ENCODE peak calls at places on chromosomes 4 and X, in six cellular contexts. One of them, this sample, is unnamed.

GRCh38 chr4:21012851-21013331 is 312.6 kb downstream of the PACRGL start:
- DNase-seq in CD8-positive, alpha-beta memory T cell: no peak
- DNase-seq in T-helper 17 cell: no peak
- DNase-seq in stimulated activated naive CD8-positive, alpha-beta T cell treated with anti-CD3 and anti-CD28 coated beads, Interleukin-15, Interleukin-2, amounts not matched to agents 100 U/mL and 50 U/mL, for 24 hours: no peak
- DNase-seq in amniotic stem cell: no peak
- DNase-seq in CD14-positive monocyte: no peak
- DNase-seq in this sample: no peak

GRCh38 chrX:132046533-132046932 is 23.4 kb downstream of the STK26 start:
- DNase-seq in CD14-positive monocyte: no peak
- DNase-seq in stimulated activated naive CD8-positive, alpha-beta T cell treated with anti-CD3 and anti-CD28 coated beads, Interleukin-15, Interleukin-2, amounts not matched to agents 100 U/mL and 50 U/mL, for 24 hours: no peak
- DNase-seq in T-helper 17 cell: no peak
- DNase-seq in amniotic stem cell: no peak
- DNase-seq in CD8-positive, alpha-beta memory T cell: no peak
- DNase-seq in this sample: no peak

GRCh38 chr4:74674750-74675149 is 119.6 kb downstream of the BTC start:
- DNase-seq in amniotic stem cell: no peak
- DNase-seq in CD8-positive, alpha-beta memory T cell: no peak
- DNase-seq in stimulated activated naive CD8-positive, alpha-beta T cell treated with anti-CD3 and anti-CD28 coated beads, Interleukin-15, Interleukin-2, amounts not matched to agents 100 U/mL and 50 U/mL, for 24 hours: no peak
- DNase-seq in CD14-positive monocyte: no peak
- DNase-seq in T-helper 17 cell: no peak
- DNase-seq in this sample: no peak

GRCh38 chr4:123443401-123444297 is 47.1 kb downstream of the SPRY1 start:
- DNase-seq in T-helper 17 cell: no peak
- DNase-seq in amniotic stem cell: no peak
- DNase-seq in CD8-positive, alpha-beta memory T cell: no peak
- DNase-seq in stimulated activated naive CD8-positive, alpha-beta T cell treated with anti-CD3 and anti-CD28 coated beads, Interleukin-15, Interleukin-2, amounts not matched to agents 100 U/mL and 50 U/mL, for 24 hours: peak
- DNase-seq in CD14-positive monocyte: no peak
- DNase-seq in this sample: peak

GRCh38 chrX:69285881-69286545 is 120.8 kb upstream of the PJA1 start:
- DNase-seq in T-helper 17 cell: peak
- DNase-seq in amniotic stem cell: no peak
- DNase-seq in CD14-positive monocyte: no peak
- DNase-seq in CD8-positive, alpha-beta memory T cell: peak
- DNase-seq in stimulated activated naive CD8-positive, alpha-beta T cell treated with anti-CD3 and anti-CD28 coated beads, Interleukin-15, Interleukin-2, amounts not matched to agents 100 U/mL and 50 U/mL, for 24 hours: peak
- DNase-seq in this sample: no peak

GRCh38 chr4:173735055-173735454 is 205.0 kb upstream of the HAND2 start:
- DNase-seq in amniotic stem cell: no peak
- DNase-seq in T-helper 17 cell: no peak
- DNase-seq in CD8-positive, alpha-beta memory T cell: no peak
- DNase-seq in CD14-positive monocyte: no peak
- DNase-seq in stimulated activated naive CD8-positive, alpha-beta T cell treated with anti-CD3 and anti-CD28 coated beads, Interleukin-15, Interleukin-2, amounts not matched to agents 100 U/mL and 50 U/mL, for 24 hours: no peak
- DNase-seq in this sample: no peak

GRCh38 chrX:8139713-8140112 is 31.4 kb downstream of the VCX2 start:
- DNase-seq in amniotic stem cell: no peak
- DNase-seq in stimulated activated naive CD8-positive, alpha-beta T cell treated with anti-CD3 and anti-CD28 coated beads, Interleukin-15, Interleukin-2, amounts not matched to agents 100 U/mL and 50 U/mL, for 24 hours: no peak
- DNase-seq in T-helper 17 cell: no peak
- DNase-seq in CD8-positive, alpha-beta memory T cell: no peak
- DNase-seq in CD14-positive monocyte: no peak
- DNase-seq in this sample: no peak

GRCh38 chr4:140076307-140076706 is 77.7 kb downstream of the MAML3 start:
- DNase-seq in CD8-positive, alpha-beta memory T cell: no peak
- DNase-seq in CD14-positive monocyte: no peak
- DNase-seq in amniotic stem cell: no peak
- DNase-seq in stimulated activated naive CD8-positive, alpha-beta T cell treated with anti-CD3 and anti-CD28 coated beads, Interleukin-15, Interleukin-2, amounts not matched to agents 100 U/mL and 50 U/mL, for 24 hours: no peak
- DNase-seq in T-helper 17 cell: no peak
- DNase-seq in this sample: no peak

GRCh38 chrX:13502590-13502989 is 66.8 kb upstream of the EGFL6 start:
- DNase-seq in stimulated activated naive CD8-positive, alpha-beta T cell treated with anti-CD3 and anti-CD28 coated beads, Interleukin-15, Interleukin-2, amounts not matched to agents 100 U/mL and 50 U/mL, for 24 hours: no peak
- DNase-seq in amniotic stem cell: no peak
- DNase-seq in CD8-positive, alpha-beta memory T cell: no peak
- DNase-seq in T-helper 17 cell: no peak
- DNase-seq in CD14-positive monocyte: no peak
- DNase-seq in this sample: no peak

GRCh38 chrX:156002517-156002916 is 5.0 kb downstream of the IL9R start:
- DNase-seq in CD14-positive monocyte: no peak
- DNase-seq in T-helper 17 cell: no peak
- DNase-seq in CD8-positive, alpha-beta memory T cell: no peak
- DNase-seq in amniotic stem cell: no peak
- DNase-seq in stimulated activated naive CD8-positive, alpha-beta T cell treated with anti-CD3 and anti-CD28 coated beads, Interleukin-15, Interleukin-2, amounts not matched to agents 100 U/mL and 50 U/mL, for 24 hours: no peak
- DNase-seq in this sample: no peak

GRCh38 chr4:181520790-181521189 is 722.4 kb upstream of the TENM3 start:
- DNase-seq in stimulated activated naive CD8-positive, alpha-beta T cell treated with anti-CD3 and anti-CD28 coated beads, Interleukin-15, Interleukin-2, amounts not matched to agents 100 U/mL and 50 U/mL, for 24 hours: no peak
- DNase-seq in CD14-positive monocyte: no peak
- DNase-seq in amniotic stem cell: no peak
- DNase-seq in T-helper 17 cell: no peak
- DNase-seq in CD8-positive, alpha-beta memory T cell: no peak
- DNase-seq in this sample: no peak

GRCh38 chrX:10769165-10769564 is 148.8 kb upstream of the MID1 start:
- DNase-seq in amniotic stem cell: peak
- DNase-seq in stimulated activated naive CD8-positive, alpha-beta T cell treated with anti-CD3 and anti-CD28 coated beads, Interleukin-15, Interleukin-2, amounts not matched to agents 100 U/mL and 50 U/mL, for 24 hours: no peak
- DNase-seq in CD14-positive monocyte: no peak
- DNase-seq in CD8-positive, alpha-beta memory T cell: no peak
- DNase-seq in T-helper 17 cell: no peak
- DNase-seq in this sample: no peak

GRCh38 chrX:39985551-39985950 is 112.2 kb downstream of the BCOR start:
- DNase-seq in amniotic stem cell: no peak
- DNase-seq in CD14-positive monocyte: no peak
- DNase-seq in CD8-positive, alpha-beta memory T cell: no peak
- DNase-seq in stimulated activated naive CD8-positive, alpha-beta T cell treated with anti-CD3 and anti-CD28 coated beads, Interleukin-15, Interleukin-2, amounts not matched to agents 100 U/mL and 50 U/mL, for 24 hours: no peak
- DNase-seq in T-helper 17 cell: no peak
- DNase-seq in this sample: no peak

GRCh38 chr4:34181311-34181808 is 2063.0 kb downstream of the ARAP2 start:
- DNase-seq in CD8-positive, alpha-beta memory T cell: no peak
- DNase-seq in stimulated activated naive CD8-positive, alpha-beta T cell treated with anti-CD3 and anti-CD28 coated beads, Interleukin-15, Interleukin-2, amounts not matched to agents 100 U/mL and 50 U/mL, for 24 hours: no peak
- DNase-seq in CD14-positive monocyte: no peak
- DNase-seq in T-helper 17 cell: no peak
- DNase-seq in amniotic stem cell: peak
- DNase-seq in this sample: no peak

GRCh38 chrX:20971250-20971649 is 403.0 kb upstream of the CNKSR2 start:
- DNase-seq in stimulated activated naive CD8-positive, alpha-beta T cell treated with anti-CD3 and anti-CD28 coated beads, Interleukin-15, Interleukin-2, amounts not matched to agents 100 U/mL and 50 U/mL, for 24 hours: no peak
- DNase-seq in CD14-positive monocyte: no peak
- DNase-seq in T-helper 17 cell: no peak
- DNase-seq in amniotic stem cell: no peak
- DNase-seq in CD8-positive, alpha-beta memory T cell: no peak
- DNase-seq in this sample: no peak

GRCh38 chrX:107483976-107484726 is 34.7 kb downstream of the FRMPD3 start:
- DNase-seq in CD14-positive monocyte: no peak
- DNase-seq in CD8-positive, alpha-beta memory T cell: no peak
- DNase-seq in T-helper 17 cell: no peak
- DNase-seq in amniotic stem cell: no peak
- DNase-seq in stimulated activated naive CD8-positive, alpha-beta T cell treated with anti-CD3 and anti-CD28 coated beads, Interleukin-15, Interleukin-2, amounts not matched to agents 100 U/mL and 50 U/mL, for 24 hours: no peak
- DNase-seq in this sample: no peak

GRCh38 chrX:100477949-100478348 is 67.9 kb upstream of the PCDH19 start:
- DNase-seq in T-helper 17 cell: no peak
- DNase-seq in CD14-positive monocyte: no peak
- DNase-seq in amniotic stem cell: no peak
- DNase-seq in CD8-positive, alpha-beta memory T cell: no peak
- DNase-seq in stimulated activated naive CD8-positive, alpha-beta T cell treated with anti-CD3 and anti-CD28 coated beads, Interleukin-15, Interleukin-2, amounts not matched to agents 100 U/mL and 50 U/mL, for 24 hours: no peak
- DNase-seq in this sample: no peak

GRCh38 chrX:131812847-131813825 is 210.0 kb upstream of the STK26 start:
- DNase-seq in T-helper 17 cell: peak
- DNase-seq in CD14-positive monocyte: peak
- DNase-seq in stimulated activated naive CD8-positive, alpha-beta T cell treated with anti-CD3 and anti-CD28 coated beads, Interleukin-15, Interleukin-2, amounts not matched to agents 100 U/mL and 50 U/mL, for 24 hours: peak
- DNase-seq in amniotic stem cell: no peak
- DNase-seq in CD8-positive, alpha-beta memory T cell: peak
- DNase-seq in this sample: no peak

GRCh38 chr4:138887341-138887740 is 128.2 kb upstream of the NOCT start:
- DNase-seq in CD8-positive, alpha-beta memory T cell: no peak
- DNase-seq in T-helper 17 cell: no peak
- DNase-seq in stimulated activated naive CD8-positive, alpha-beta T cell treated with anti-CD3 and anti-CD28 coated beads, Interleukin-15, Interleukin-2, amounts not matched to agents 100 U/mL and 50 U/mL, for 24 hours: no peak
- DNase-seq in amniotic stem cell: no peak
- DNase-seq in CD14-positive monocyte: no peak
- DNase-seq in this sample: no peak

GRCh38 chrX:133951098-133951497 is 34.3 kb downstream of the GPC3 start:
- DNase-seq in amniotic stem cell: no peak
- DNase-seq in T-helper 17 cell: no peak
- DNase-seq in CD14-positive monocyte: no peak
- DNase-seq in CD8-positive, alpha-beta memory T cell: no peak
- DNase-seq in stimulated activated naive CD8-positive, alpha-beta T cell treated with anti-CD3 and anti-CD28 coated beads, Interleukin-15, Interleukin-2, amounts not matched to agents 100 U/mL and 50 U/mL, for 24 hours: no peak
- DNase-seq in this sample: no peak

GRCh38 chr4:101018836-101019235 is 328.5 kb downstream of the PPP3CA start:
- DNase-seq in amniotic stem cell: no peak
- DNase-seq in CD14-positive monocyte: no peak
- DNase-seq in CD8-positive, alpha-beta memory T cell: no peak
- DNase-seq in stimulated activated naive CD8-positive, alpha-beta T cell treated with anti-CD3 and anti-CD28 coated beads, Interleukin-15, Interleukin-2, amounts not matched to agents 100 U/mL and 50 U/mL, for 24 hours: no peak
- DNase-seq in T-helper 17 cell: no peak
- DNase-seq in this sample: peak

GRCh38 chr4:100189820-100190642 is at the start of gene DDIT4L:
- DNase-seq in T-helper 17 cell: peak
- DNase-seq in CD8-positive, alpha-beta memory T cell: no peak
- DNase-seq in CD14-positive monocyte: no peak
- DNase-seq in amniotic stem cell: no peak
- DNase-seq in stimulated activated naive CD8-positive, alpha-beta T cell treated with anti-CD3 and anti-CD28 coated beads, Interleukin-15, Interleukin-2, amounts not matched to agents 100 U/mL and 50 U/mL, for 24 hours: peak
- DNase-seq in this sample: no peak

GRCh38 chr4:76569225-76569624 is 134.2 kb downstream of the SHROOM3 start:
- DNase-seq in stimulated activated naive CD8-positive, alpha-beta T cell treated with anti-CD3 and anti-CD28 coated beads, Interleukin-15, Interleukin-2, amounts not matched to agents 100 U/mL and 50 U/mL, for 24 hours: no peak
- DNase-seq in T-helper 17 cell: no peak
- DNase-seq in CD14-positive monocyte: no peak
- DNase-seq in amniotic stem cell: no peak
- DNase-seq in CD8-positive, alpha-beta memory T cell: no peak
- DNase-seq in this sample: no peak

GRCh38 chr4:103012085-103012484 is 7.4 kb downstream of the SLC9B1 start:
- DNase-seq in amniotic stem cell: no peak
- DNase-seq in CD14-positive monocyte: no peak
- DNase-seq in CD8-positive, alpha-beta memory T cell: no peak
- DNase-seq in T-helper 17 cell: no peak
- DNase-seq in stimulated activated naive CD8-positive, alpha-beta T cell treated with anti-CD3 and anti-CD28 coated beads, Interleukin-15, Interleukin-2, amounts not matched to agents 100 U/mL and 50 U/mL, for 24 hours: no peak
- DNase-seq in this sample: no peak

GRCh38 chrX:24167719-24168472 is 18.4 kb downstream of the ZFX start:
- DNase-seq in amniotic stem cell: no peak
- DNase-seq in CD14-positive monocyte: no peak
- DNase-seq in stimulated activated naive CD8-positive, alpha-beta T cell treated with anti-CD3 and anti-CD28 coated beads, Interleukin-15, Interleukin-2, amounts not matched to agents 100 U/mL and 50 U/mL, for 24 hours: no peak
- DNase-seq in T-helper 17 cell: no peak
- DNase-seq in CD8-positive, alpha-beta memory T cell: no peak
- DNase-seq in this sample: no peak

GRCh38 chr4:102817021-102817605 is 10.2 kb downstream of the UBE2D3 start:
- DNase-seq in stimulated activated naive CD8-positive, alpha-beta T cell treated with anti-CD3 and anti-CD28 coated beads, Interleukin-15, Interleukin-2, amounts not matched to agents 100 U/mL and 50 U/mL, for 24 hours: no peak
- DNase-seq in CD8-positive, alpha-beta memory T cell: no peak
- DNase-seq in T-helper 17 cell: no peak
- DNase-seq in CD14-positive monocyte: no peak
- DNase-seq in amniotic stem cell: no peak
- DNase-seq in this sample: no peak

GRCh38 chrX:69616520-69617203 is 749 bp downstream of the EDA start:
- DNase-seq in CD8-positive, alpha-beta memory T cell: peak
- DNase-seq in T-helper 17 cell: peak
- DNase-seq in CD14-positive monocyte: no peak
- DNase-seq in amniotic stem cell: no peak
- DNase-seq in stimulated activated naive CD8-positive, alpha-beta T cell treated with anti-CD3 and anti-CD28 coated beads, Interleukin-15, Interleukin-2, amounts not matched to agents 100 U/mL and 50 U/mL, for 24 hours: peak
- DNase-seq in this sample: no peak

GRCh38 chr4:2753444-2753843 is 2.7 kb downstream of the TNIP2 start:
- DNase-seq in amniotic stem cell: no peak
- DNase-seq in CD8-positive, alpha-beta memory T cell: no peak
- DNase-seq in stimulated activated naive CD8-positive, alpha-beta T cell treated with anti-CD3 and anti-CD28 coated beads, Interleukin-15, Interleukin-2, amounts not matched to agents 100 U/mL and 50 U/mL, for 24 hours: no peak
- DNase-seq in T-helper 17 cell: no peak
- DNase-seq in CD14-positive monocyte: no peak
- DNase-seq in this sample: no peak

GRCh38 chr4:6466756-6467381 is 5.5 kb downstream of the PPP2R2C start:
- DNase-seq in CD8-positive, alpha-beta memory T cell: no peak
- DNase-seq in stimulated activated naive CD8-positive, alpha-beta T cell treated with anti-CD3 and anti-CD28 coated beads, Interleukin-15, Interleukin-2, amounts not matched to agents 100 U/mL and 50 U/mL, for 24 hours: no peak
- DNase-seq in amniotic stem cell: no peak
- DNase-seq in CD14-positive monocyte: no peak
- DNase-seq in T-helper 17 cell: no peak
- DNase-seq in this sample: no peak

GRCh38 chrX:119539872-119540271 is 25.3 kb downstream of the STEEP1 start:
- DNase-seq in amniotic stem cell: no peak
- DNase-seq in stimulated activated naive CD8-positive, alpha-beta T cell treated with anti-CD3 and anti-CD28 coated beads, Interleukin-15, Interleukin-2, amounts not matched to agents 100 U/mL and 50 U/mL, for 24 hours: peak
- DNase-seq in CD14-positive monocyte: no peak
- DNase-seq in CD8-positive, alpha-beta memory T cell: no peak
- DNase-seq in T-helper 17 cell: no peak
- DNase-seq in this sample: no peak

GRCh38 chrX:120514236-120514635 is 45.1 kb upstream of the LAMP2 start:
- DNase-seq in amniotic stem cell: no peak
- DNase-seq in CD14-positive monocyte: no peak
- DNase-seq in T-helper 17 cell: no peak
- DNase-seq in stimulated activated naive CD8-positive, alpha-beta T cell treated with anti-CD3 and anti-CD28 coated beads, Interleukin-15, Interleukin-2, amounts not matched to agents 100 U/mL and 50 U/mL, for 24 hours: no peak
- DNase-seq in CD8-positive, alpha-beta memory T cell: no peak
- DNase-seq in this sample: no peak

GRCh38 chr4:137421796-137422195 is 110.5 kb downstream of the PCDH18 start:
- DNase-seq in CD8-positive, alpha-beta memory T cell: no peak
- DNase-seq in amniotic stem cell: no peak
- DNase-seq in stimulated activated naive CD8-positive, alpha-beta T cell treated with anti-CD3 and anti-CD28 coated beads, Interleukin-15, Interleukin-2, amounts not matched to agents 100 U/mL and 50 U/mL, for 24 hours: no peak
- DNase-seq in CD14-positive monocyte: no peak
- DNase-seq in T-helper 17 cell: no peak
- DNase-seq in this sample: no peak

GRCh38 chr4:165874072-165874798 is 1.2 kb downstream of the TLL1 start:
- DNase-seq in T-helper 17 cell: no peak
- DNase-seq in CD8-positive, alpha-beta memory T cell: no peak
- DNase-seq in stimulated activated naive CD8-positive, alpha-beta T cell treated with anti-CD3 and anti-CD28 coated beads, Interleukin-15, Interleukin-2, amounts not matched to agents 100 U/mL and 50 U/mL, for 24 hours: no peak
- DNase-seq in amniotic stem cell: no peak
- DNase-seq in CD14-positive monocyte: no peak
- DNase-seq in this sample: no peak

GRCh38 chr4:186486172-186486571 is 69.2 kb downstream of the MTNR1A start:
- DNase-seq in CD8-positive, alpha-beta memory T cell: no peak
- DNase-seq in stimulated activated naive CD8-positive, alpha-beta T cell treated with anti-CD3 and anti-CD28 coated beads, Interleukin-15, Interleukin-2, amounts not matched to agents 100 U/mL and 50 U/mL, for 24 hours: no peak
- DNase-seq in amniotic stem cell: no peak
- DNase-seq in CD14-positive monocyte: no peak
- DNase-seq in T-helper 17 cell: no peak
- DNase-seq in this sample: no peak

GRCh38 chr4:81096566-81096965 is 66.1 kb downstream of the BMP3 start:
- DNase-seq in CD8-positive, alpha-beta memory T cell: no peak
- DNase-seq in CD14-positive monocyte: no peak
- DNase-seq in T-helper 17 cell: no peak
- DNase-seq in amniotic stem cell: no peak
- DNase-seq in stimulated activated naive CD8-positive, alpha-beta T cell treated with anti-CD3 and anti-CD28 coated beads, Interleukin-15, Interleukin-2, amounts not matched to agents 100 U/mL and 50 U/mL, for 24 hours: no peak
- DNase-seq in this sample: no peak

GRCh38 chrX:31658360-31658759 is 586.5 kb upstream of the FTHL17 start:
- DNase-seq in CD8-positive, alpha-beta memory T cell: no peak
- DNase-seq in amniotic stem cell: no peak
- DNase-seq in CD14-positive monocyte: no peak
- DNase-seq in T-helper 17 cell: no peak
- DNase-seq in stimulated activated naive CD8-positive, alpha-beta T cell treated with anti-CD3 and anti-CD28 coated beads, Interleukin-15, Interleukin-2, amounts not matched to agents 100 U/mL and 50 U/mL, for 24 hours: no peak
- DNase-seq in this sample: no peak

GRCh38 chr4:174789666-174790065 is 39.4 kb downstream of the GLRA3 start:
- DNase-seq in CD14-positive monocyte: no peak
- DNase-seq in stimulated activated naive CD8-positive, alpha-beta T cell treated with anti-CD3 and anti-CD28 coated beads, Interleukin-15, Interleukin-2, amounts not matched to agents 100 U/mL and 50 U/mL, for 24 hours: no peak
- DNase-seq in CD8-positive, alpha-beta memory T cell: no peak
- DNase-seq in amniotic stem cell: no peak
- DNase-seq in T-helper 17 cell: no peak
- DNase-seq in this sample: no peak

GRCh38 chrX:40947276-40947675 is 138.0 kb upstream of the USP9X start:
- DNase-seq in CD14-positive monocyte: no peak
- DNase-seq in stimulated activated naive CD8-positive, alpha-beta T cell treated with anti-CD3 and anti-CD28 coated beads, Interleukin-15, Interleukin-2, amounts not matched to agents 100 U/mL and 50 U/mL, for 24 hours: no peak
- DNase-seq in CD8-positive, alpha-beta memory T cell: no peak
- DNase-seq in amniotic stem cell: no peak
- DNase-seq in T-helper 17 cell: no peak
- DNase-seq in this sample: no peak

GRCh38 chr4:76952631-76953587 is 3.4 kb downstream of the SEPTIN11 start:
- DNase-seq in amniotic stem cell: no peak
- DNase-seq in stimulated activated naive CD8-positive, alpha-beta T cell treated with anti-CD3 and anti-CD28 coated beads, Interleukin-15, Interleukin-2, amounts not matched to agents 100 U/mL and 50 U/mL, for 24 hours: no peak
- DNase-seq in CD14-positive monocyte: no peak
- DNase-seq in T-helper 17 cell: no peak
- DNase-seq in CD8-positive, alpha-beta memory T cell: no peak
- DNase-seq in this sample: no peak

GRCh38 chr4:139619644-139620043 is 46.0 kb upstream of the MGST2 start:
- DNase-seq in T-helper 17 cell: no peak
- DNase-seq in amniotic stem cell: no peak
- DNase-seq in stimulated activated naive CD8-positive, alpha-beta T cell treated with anti-CD3 and anti-CD28 coated beads, Interleukin-15, Interleukin-2, amounts not matched to agents 100 U/mL and 50 U/mL, for 24 hours: no peak
- DNase-seq in CD8-positive, alpha-beta memory T cell: no peak
- DNase-seq in CD14-positive monocyte: no peak
- DNase-seq in this sample: no peak